ENCODE peak calls at places on chromosomes 2 and 18, in six cellular contexts. Y is H7, R is K562, O is A549, F is GM03348, Q is dermis blood vessel endothelial cell. T is an unnamed sample.

GRCh38 chr2:197993830-197994229 is 189.4 kb downstream of the PLCL1 start:
- DNase-seq in Y (no peak), R (no peak), O (no peak), F (peak), Q (no peak), T (peak)

GRCh38 chr2:8102470-8102869 is 579.4 kb upstream of the ID2 start:
- DNase-seq in Y (no peak), R (no peak), O (no peak), F (no peak), Q (no peak), T (no peak)

GRCh38 chr18:63951302-63951705 is 2.2 kb downstream of the HMSD start:
- DNase-seq in Y (no peak), R (no peak), O (no peak), F (peak), Q (no peak), T (peak)

GRCh38 chr2:174969091-174969734 is 36.0 kb downstream of the CHN1 start:
- DNase-seq in Y (no peak), R (no peak), O (no peak), F (no peak), Q (no peak), T (no peak)

GRCh38 chr2:174603280-174603679 is 5.7 kb upstream of the WIPF1 start:
- DNase-seq in Y (no peak), R (no peak), O (no peak), F (peak), Q (peak), T (peak)

GRCh38 chr2:98796775-98797544 is 66.0 kb upstream of the MGAT4A start:
- DNase-seq in Y (no peak), R (no peak), O (no peak), F (no peak), Q (no peak), T (no peak)

GRCh38 chr2:75200140-75200985 is 1.0 kb upstream of the TACR1 start:
- DNase-seq in Y (peak), R (no peak), O (peak), F (peak), Q (peak), T (peak)

GRCh38 chr2:165911231-165911630 is 42.3 kb downstream of the TTC21B start:
- DNase-seq in Y (no peak), R (no peak), O (no peak), F (peak), Q (no peak), T (peak)

GRCh38 chr2:104851236-104852160 is 2.4 kb upstream of the POU3F3 start:
- DNase-seq in Y (no peak), R (no peak), O (no peak), F (no peak), Q (no peak), T (no peak)

GRCh38 chr18:11251229-11251890 is 102.0 kb upstream of the PIEZO2 start:
- DNase-seq in Y (no peak), R (no peak), O (no peak), F (peak), Q (no peak), T (peak)

GRCh38 chr2:96860065-96861029 is 2.5 kb upstream of the ANKRD39 start:
- DNase-seq in Y (no peak), R (no peak), O (no peak), F (no peak), Q (no peak), T (no peak)

GRCh38 chr2:202054716-202055115 is 18.3 kb upstream of the KIAA2012 start:
- DNase-seq in Y (no peak), R (no peak), O (no peak), F (no peak), Q (no peak), T (no peak)

GRCh38 chr2:3277050-3277747 is 100.4 kb downstream of the EIPR1 start:
- DNase-seq in Y (peak), R (no peak), O (no peak), F (no peak), Q (no peak), T (no peak)

GRCh38 chr2:171347591-171348032 is 86.2 kb downstream of the METTL8 start:
- DNase-seq in Y (no peak), R (no peak), O (no peak), F (peak), Q (peak), T (peak)

GRCh38 chr18:902179-902718 is 2.4 kb upstream of the ADCYAP1 start:
- DNase-seq in Y (peak), R (no peak), O (no peak), F (peak), Q (no peak), T (no peak)

GRCh38 chr18:6310714-6311113 is 104.0 kb downstream of the L3MBTL4 start:
- DNase-seq in Y (no peak), R (no peak), O (no peak), F (no peak), Q (no peak), T (no peak)

GRCh38 chr2:208062113-208062512 is 36.8 kb upstream of the PLEKHM3 start:
- DNase-seq in Y (no peak), R (peak), O (no peak), F (no peak), Q (peak), T (no peak)

GRCh38 chr2:215612770-215613169 is 176.9 kb upstream of the FN1 start:
- DNase-seq in Y (no peak), R (no peak), O (no peak), F (peak), Q (no peak), T (no peak)

GRCh38 chr18:55321268-55322175 is 266.5 kb downstream of the TCF4 start:
- DNase-seq in Y (peak), R (no peak), O (peak), F (peak), Q (peak), T (peak)

GRCh38 chr18:27049945-27050344 is 135.2 kb downstream of the CHST9 start:
- DNase-seq in Y (no peak), R (no peak), O (no peak), F (no peak), Q (no peak), T (no peak)

GRCh38 chr2:105405291-105405690 is 6.4 kb upstream of the FHL2 start:
- DNase-seq in Y (no peak), R (no peak), O (no peak), F (no peak), Q (no peak), T (no peak)

GRCh38 chr2:43312751-43313641 is 86.6 kb upstream of the ZFP36L2 start:
- DNase-seq in Y (no peak), R (no peak), O (no peak), F (peak), Q (peak), T (peak)

GRCh38 chr2:68225119-68225632 is 27.2 kb downstream of the PPP3R1 start:
- DNase-seq in Y (no peak), R (no peak), O (peak), F (no peak), Q (peak), T (peak)

GRCh38 chr2:27042159-27042661 is 9.3 kb upstream of the AGBL5 start:
- DNase-seq in Y (no peak), R (no peak), O (no peak), F (no peak), Q (peak), T (no peak)

GRCh38 chr2:27208486-27209050 is 3.3 kb upstream of the ATRAID start:
- DNase-seq in Y (no peak), R (no peak), O (no peak), F (no peak), Q (no peak), T (no peak)

GRCh38 chr2:200026312-200026711 is 70.9 kb downstream of the MAIP1 start:
- DNase-seq in Y (no peak), R (no peak), O (no peak), F (peak), Q (no peak), T (peak)

GRCh38 chr2:170235860-170236638 is 58.1 kb downstream of the MYO3B start:
- DNase-seq in Y (peak), R (peak), O (peak), F (peak), Q (peak), T (peak)

GRCh38 chr2:218983263-218983970 is 1.6 kb downstream of the FEV start:
- DNase-seq in Y (peak), R (no peak), O (no peak), F (no peak), Q (peak), T (no peak)

GRCh38 chr18:48645427-48646002 is 106.7 kb downstream of the CTIF start:
- DNase-seq in Y (no peak), R (no peak), O (no peak), F (no peak), Q (no peak), T (no peak)

GRCh38 chr2:150147889-150148683 is 339.4 kb downstream of the RND3 start:
- DNase-seq in Y (no peak), R (no peak), O (no peak), F (no peak), Q (peak), T (no peak)

GRCh38 chr2:204871246-204871953 is 326.1 kb downstream of the PARD3B start:
- DNase-seq in Y (no peak), R (no peak), O (peak), F (peak), Q (peak), T (peak)

GRCh38 chr18:48219429-48220145 is 189.6 kb downstream of the ZBTB7C start:
- DNase-seq in Y (no peak), R (no peak), O (no peak), F (no peak), Q (no peak), T (no peak)

GRCh38 chr2:187581125-187581896 is 27.1 kb upstream of the TFPI start:
- DNase-seq in Y (peak), R (peak), O (peak), F (peak), Q (peak), T (peak)

GRCh38 chr2:188022389-188022788 is 269.3 kb upstream of the GULP1 start:
- DNase-seq in Y (no peak), R (no peak), O (no peak), F (no peak), Q (no peak), T (no peak)

GRCh38 chr2:178819147-178819875 is 12.1 kb upstream of the TTN start:
- DNase-seq in Y (no peak), R (no peak), O (no peak), F (peak), Q (peak), T (no peak)

GRCh38 chr2:7011376-7012083 is 94.3 kb downstream of the RNF144A start:
- DNase-seq in Y (no peak), R (no peak), O (no peak), F (peak), Q (peak), T (peak)